ENCODE peak calls at places on chromosomes 13 and 19, in four cellular contexts. M is Panc1, G is transverse colon, T is A549. A is an unnamed sample.

GRCh38 chr13:43364210-43365041 is 341.0 kb downstream of the DNAJC15 start:
- DNase-seq in M (no peak), G (no peak), T (no peak), A (no peak)

GRCh38 chr13:36516225-36516624 is 83.9 kb downstream of the CCNA1 start:
- DNase-seq in M (no peak), G (no peak), T (no peak), A (no peak)

GRCh38 chr13:45909724-45910123 is 58.2 kb upstream of the SIAH3 start:
- DNase-seq in M (no peak), G (no peak), T (no peak), A (no peak)

GRCh38 chr13:30856004-30856790 is 49.9 kb upstream of the MEDAG start:
- DNase-seq in M (no peak), G (no peak), T (no peak), A (no peak)

GRCh38 chr13:91272235-91272777 is 75.2 kb upstream of the MIR17HG start:
- DNase-seq in M (no peak), G (no peak), T (no peak), A (no peak)

GRCh38 chr19:32351807-32352630 is 6.6 kb downstream of the ZNF507 start:
- DNase-seq in M (no peak), G (no peak), T (no peak), A (no peak)

GRCh38 chr13:19864018-19864338 is 529 bp upstream of the ZMYM5 start:
- DNase-seq in M (no peak), G (peak; percentile 76), T (peak; percentile 83), A (peak; percentile 53)

GRCh38 chr13:19759669-19760068 is 23.1 kb downstream of the PSPC1 start:
- DNase-seq in M (no peak), G (no peak), T (no peak), A (no peak)

GRCh38 chr13:92463134-92463533 is 763.5 kb upstream of the GPC6 start:
- DNase-seq in M (no peak), G (peak; percentile 14), T (no peak), A (no peak)

GRCh38 chr19:7637374-7638256 is 705 bp downstream of the STXBP2 start:
- DNase-seq in M (no peak), G (peak; percentile 59), T (no peak), A (no peak)

GRCh38 chr13:60572003-60572792 is 175.2 kb downstream of the TDRD3 start:
- DNase-seq in M (peak; percentile 20), G (no peak), T (peak; percentile 60), A (no peak)

GRCh38 chr13:44934724-44935123 is 54.5 kb downstream of the NUFIP1 start:
- DNase-seq in M (no peak), G (no peak), T (no peak), A (no peak)

GRCh38 chr19:16394681-16395375 is 70.2 kb downstream of the KLF2 start:
- DNase-seq in M (no peak), G (no peak), T (no peak), A (no peak)

GRCh38 chr19:13758795-13759194 is 5.5 kb upstream of the MRI1 start:
- DNase-seq in M (no peak), G (no peak), T (no peak), A (no peak)

GRCh38 chr13:29934531-29935308 is 84.3 kb upstream of the UBL3 start:
- DNase-seq in M (no peak), G (no peak), T (no peak), A (no peak)

GRCh38 chr19:51147663-51148062 is 5.6 kb downstream of the SIGLEC7 start:
- DNase-seq in M (no peak), G (no peak), T (no peak), A (no peak)

GRCh38 chr13:41496420-41497234 is 39.3 kb downstream of the RGCC start:
- DNase-seq in M (no peak), G (no peak), T (no peak), A (no peak)

GRCh38 chr13:105363747-105364177 is 1171.7 kb downstream of the EFNB2 start:
- DNase-seq in M (no peak), G (no peak), T (no peak), A (no peak)

GRCh38 chr13:97228850-97229521 is 6.9 kb downstream of the MBNL2 start:
- DNase-seq in M (no peak), G (no peak), T (no peak), A (no peak)

GRCh38 chr13:43797869-43798268 is 11.1 kb upstream of the ENOX1 start:
- DNase-seq in M (no peak), G (no peak), T (no peak), A (no peak)

GRCh38 chr13:50376895-50377575 is 361.8 kb downstream of the KCNRG start:
- DNase-seq in M (no peak), G (no peak), T (no peak), A (no peak)

GRCh38 chr19:41569481-41570150 is 6.3 kb upstream of the CEACAM21 start:
- DNase-seq in M (no peak), G (no peak), T (no peak), A (no peak)

GRCh38 chr13:32248789-32249188 is 66.4 kb downstream of the ZAR1L start:
- DNase-seq in M (no peak), G (peak; percentile 17), T (no peak), A (no peak)

GRCh38 chr13:113489549-113490495 is 689 bp downstream of the DCUN1D2 start:
- DNase-seq in M (no peak), G (peak; percentile 39), T (no peak), A (no peak)

GRCh38 chr13:23610966-23611486 is 40.8 kb downstream of the TNFRSF19 start:
- DNase-seq in M (no peak), G (no peak), T (no peak), A (no peak)

GRCh38 chr19:15304140-15304705 is 28.1 kb downstream of the BRD4 start:
- DNase-seq in M (no peak), G (no peak), T (peak; percentile 56), A (no peak)

GRCh38 chr13:31769581-31769980 is 30.3 kb downstream of the RXFP2 start:
- DNase-seq in M (no peak), G (no peak), T (no peak), A (no peak)

GRCh38 chr19:8487137-8487851 is 15.1 kb downstream of the PRAM1 start:
- DNase-seq in M (no peak), G (peak; percentile 34), T (no peak), A (peak; percentile 66)

GRCh38 chr19:17001603-17002183 is 24.9 kb downstream of the CPAMD8 start:
- DNase-seq in M (no peak), G (no peak), T (no peak), A (peak; percentile 68)

GRCh38 chr13:41568143-41568989 is 111.0 kb downstream of the RGCC start:
- DNase-seq in M (no peak), G (no peak), T (no peak), A (no peak)

GRCh38 chr19:45469835-45470146 is 2.0 kb downstream of the FOSB start:
- DNase-seq in M (no peak), G (peak; percentile 93), T (no peak), A (no peak)

GRCh38 chr13:50485979-50486935 is 357.2 kb downstream of the DLEU7 start:
- DNase-seq in M (no peak), G (no peak), T (no peak), A (no peak)

GRCh38 chr13:112984954-112985802 is 16.2 kb downstream of the MCF2L start:
- DNase-seq in M (no peak), G (peak; percentile 62), T (no peak), A (no peak)

GRCh38 chr19:45455707-45456499 is 11.9 kb upstream of the FOSB start:
- DNase-seq in M (peak; percentile 92), G (peak; percentile 94), T (peak; percentile 99), A (peak; percentile 43)

GRCh38 chr13:79549355-79550106 is 68.6 kb downstream of the NDFIP2 start:
- DNase-seq in M (no peak), G (no peak), T (no peak), A (no peak)

DNA sequence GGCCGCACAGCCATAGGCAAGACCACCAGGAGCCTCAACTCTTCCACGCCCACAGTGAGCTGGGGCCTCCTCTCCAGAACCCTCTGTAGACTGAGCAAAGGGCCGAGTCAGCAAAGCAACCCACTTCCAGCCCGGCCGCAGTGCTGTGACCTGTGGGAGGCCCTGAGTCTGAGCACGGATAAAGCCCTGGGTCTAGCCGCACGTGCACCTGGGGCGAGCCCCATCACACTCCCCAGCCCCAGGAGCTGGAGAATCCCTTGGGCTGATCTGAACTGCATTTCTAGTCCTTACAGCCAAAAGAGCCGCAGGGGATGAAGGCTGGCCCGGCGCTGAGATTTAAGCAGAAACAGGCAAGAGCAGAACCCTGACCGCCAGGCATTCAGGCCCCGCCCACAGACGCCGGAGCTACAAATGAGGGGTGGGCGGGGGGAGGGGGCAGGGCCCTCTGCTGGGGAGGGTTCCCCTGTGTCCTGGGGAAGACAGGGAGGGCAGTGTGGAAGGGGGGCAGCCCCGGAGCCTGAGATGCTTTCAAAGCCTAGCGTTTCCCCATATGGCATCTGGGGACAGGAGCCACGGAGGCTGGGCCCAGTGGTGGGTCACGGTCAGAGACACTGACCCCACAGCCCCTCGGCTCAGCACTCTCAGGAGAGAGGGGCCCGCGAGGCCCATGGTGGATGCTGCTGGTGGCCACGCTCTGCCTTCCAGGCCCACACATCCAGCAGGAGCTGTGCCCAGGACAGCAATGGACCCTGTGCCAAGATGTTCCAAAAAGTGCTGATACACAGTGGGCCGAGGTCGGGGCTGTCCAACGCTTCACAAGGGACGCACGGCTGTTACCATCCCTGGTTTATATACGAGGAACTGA is 4.9 kb downstream of the TMEM259 start:
- DNase-seq in M (no peak), G (peak; percentile 36), T (no peak), A (no peak)
- H3K27ac ChIP-seq in M (peak overlapping the region; percentile 44), G (peak overlapping the region; percentile 37), T (peak overlapping the region; percentile 16), A (no peak overlapping the region)

DNA sequence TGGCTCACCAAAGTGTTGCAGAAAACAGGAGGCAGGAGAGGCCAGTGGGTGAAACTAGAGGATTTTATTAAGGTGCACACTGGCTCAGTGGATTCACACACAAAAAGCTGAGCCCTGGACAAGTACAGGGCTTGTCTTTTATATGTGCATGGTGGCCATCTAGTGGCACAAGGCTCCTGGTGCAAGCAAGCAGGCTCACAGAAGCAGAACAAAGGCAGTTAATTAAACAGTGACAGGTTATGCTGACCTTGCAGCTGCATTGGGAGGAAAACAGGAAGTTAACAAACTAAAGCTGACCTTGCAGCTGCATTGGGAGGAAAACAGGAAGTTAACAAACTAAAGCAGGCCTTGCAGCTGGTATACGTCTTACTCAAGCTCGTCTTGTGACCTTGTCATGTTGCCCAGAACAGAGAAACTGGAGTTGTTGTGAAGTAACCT is 65.3 kb upstream of the ZNF681 start:
- DNase-seq in M (no peak), G (peak; percentile 16), T (peak; percentile 30), A (no peak)
- H3K9me3 ChIP-seq in M (peaks cover 5% of the 10 kb centered on the region), G (peaks cover 44% of the 10 kb centered on the region), T (peaks cover 48% of the 10 kb centered on the region), A (peaks cover 46% of the 10 kb centered on the region)

GRCh38 chr13:68386808-68387207 is 1156.7 kb upstream of the PCDH9 start:
- DNase-seq in M (no peak), G (no peak), T (no peak), A (no peak)

GRCh38 chr13:68390987-68391386 is 1160.9 kb upstream of the PCDH9 start:
- DNase-seq in M (no peak), G (no peak), T (no peak), A (no peak)
- TF ChIP-seq CTCF in M (no peak), G (no peak), T (no peak), A (no peak)

GRCh38 chr13:109256866-109257760 is 529.3 kb downstream of the IRS2 start:
- DNase-seq in M (peak; percentile 87), G (no peak), T (peak; percentile 95), A (no peak)
- H3K27ac ChIP-seq in M (peak overlapping the region; percentile 92), G (no peak overlapping the region), T (peak overlapping the region; percentile 85), A (no peak overlapping the region)